ENCODE peak calls at places on chromosomes 1 and 21, in seven cellular contexts. One of them, this sample, is unnamed.

GRCh38 chr1:230332429-230333088 is 93.6 kb downstream of the PGBD5 start:
- DNase-seq in ACHN: no peak
- DNase-seq in NCI-H526 treated with DMSO at 0.1 percent for 48 hours: no peak
- DNase-seq in CD8-positive, alpha-beta T cell: no peak
- DNase-seq in activated CD4-positive, alpha-beta T cell treated with anti-CD3 and anti-CD28 coated beads, Interleukin-2, amount 50 U/mL, for 4 hours: no peak
- DNase-seq in GM23248: no peak
- DNase-seq in activated naive CD4-positive, alpha-beta T cell treated with anti-CD3 and anti-CD28 coated beads for 36 hours: no peak
- DNase-seq in this sample: no peak

GRCh38 chr21:42009018-42009830 is 936 bp downstream of the ZBTB21 start:
- DNase-seq in CD8-positive, alpha-beta T cell: peak
- DNase-seq in NCI-H526 treated with DMSO at 0.1 percent for 48 hours: peak
- DNase-seq in ACHN: peak
- DNase-seq in activated naive CD4-positive, alpha-beta T cell treated with anti-CD3 and anti-CD28 coated beads for 36 hours: peak
- DNase-seq in activated CD4-positive, alpha-beta T cell treated with anti-CD3 and anti-CD28 coated beads, Interleukin-2, amount 50 U/mL, for 4 hours: peak
- DNase-seq in GM23248: peak
- DNase-seq in this sample: peak

GRCh38 chr1:169321539-169321938 is 46.1 kb downstream of the NME7 start:
- DNase-seq in activated CD4-positive, alpha-beta T cell treated with anti-CD3 and anti-CD28 coated beads, Interleukin-2, amount 50 U/mL, for 4 hours: no peak
- DNase-seq in ACHN: no peak
- DNase-seq in NCI-H526 treated with DMSO at 0.1 percent for 48 hours: no peak
- DNase-seq in activated naive CD4-positive, alpha-beta T cell treated with anti-CD3 and anti-CD28 coated beads for 36 hours: no peak
- DNase-seq in CD8-positive, alpha-beta T cell: no peak
- DNase-seq in GM23248: peak
- DNase-seq in this sample: no peak

GRCh38 chr1:64474639-64475038 is 4.7 kb downstream of the CACHD1 start:
- DNase-seq in ACHN: peak
- DNase-seq in activated naive CD4-positive, alpha-beta T cell treated with anti-CD3 and anti-CD28 coated beads for 36 hours: no peak
- DNase-seq in activated CD4-positive, alpha-beta T cell treated with anti-CD3 and anti-CD28 coated beads, Interleukin-2, amount 50 U/mL, for 4 hours: no peak
- DNase-seq in NCI-H526 treated with DMSO at 0.1 percent for 48 hours: no peak
- DNase-seq in CD8-positive, alpha-beta T cell: no peak
- DNase-seq in GM23248: peak
- DNase-seq in this sample: no peak

GRCh38 chr1:205589618-205590456 is 42.0 kb downstream of the ELK4 start:
- DNase-seq in ACHN: no peak
- DNase-seq in activated naive CD4-positive, alpha-beta T cell treated with anti-CD3 and anti-CD28 coated beads for 36 hours: peak
- DNase-seq in NCI-H526 treated with DMSO at 0.1 percent for 48 hours: no peak
- DNase-seq in GM23248: no peak
- DNase-seq in activated CD4-positive, alpha-beta T cell treated with anti-CD3 and anti-CD28 coated beads, Interleukin-2, amount 50 U/mL, for 4 hours: no peak
- DNase-seq in CD8-positive, alpha-beta T cell: no peak
- DNase-seq in this sample: no peak

GRCh38 chr1:55893155-55893554 is 678.0 kb upstream of the USP24 start:
- DNase-seq in ACHN: peak
- DNase-seq in GM23248: peak
- DNase-seq in NCI-H526 treated with DMSO at 0.1 percent for 48 hours: peak
- DNase-seq in activated CD4-positive, alpha-beta T cell treated with anti-CD3 and anti-CD28 coated beads, Interleukin-2, amount 50 U/mL, for 4 hours: no peak
- DNase-seq in activated naive CD4-positive, alpha-beta T cell treated with anti-CD3 and anti-CD28 coated beads for 36 hours: no peak
- DNase-seq in CD8-positive, alpha-beta T cell: no peak
- DNase-seq in this sample: no peak

GRCh38 chr1:231059566-231060193 is 19.6 kb upstream of the FAM89A start:
- DNase-seq in NCI-H526 treated with DMSO at 0.1 percent for 48 hours: no peak
- DNase-seq in CD8-positive, alpha-beta T cell: no peak
- DNase-seq in ACHN: peak
- DNase-seq in activated naive CD4-positive, alpha-beta T cell treated with anti-CD3 and anti-CD28 coated beads for 36 hours: no peak
- DNase-seq in GM23248: peak
- DNase-seq in activated CD4-positive, alpha-beta T cell treated with anti-CD3 and anti-CD28 coated beads, Interleukin-2, amount 50 U/mL, for 4 hours: no peak
- DNase-seq in this sample: no peak

GRCh38 chr1:2073382-2074230 is 23.4 kb downstream of the PRKCZ start:
- DNase-seq in NCI-H526 treated with DMSO at 0.1 percent for 48 hours: peak
- DNase-seq in activated CD4-positive, alpha-beta T cell treated with anti-CD3 and anti-CD28 coated beads, Interleukin-2, amount 50 U/mL, for 4 hours: no peak
- DNase-seq in CD8-positive, alpha-beta T cell: no peak
- DNase-seq in activated naive CD4-positive, alpha-beta T cell treated with anti-CD3 and anti-CD28 coated beads for 36 hours: no peak
- DNase-seq in GM23248: peak
- DNase-seq in ACHN: no peak
- DNase-seq in this sample: no peak

GRCh38 chr21:34642211-34643075 is 26.4 kb upstream of the CLIC6 start:
- DNase-seq in ACHN: no peak
- DNase-seq in activated naive CD4-positive, alpha-beta T cell treated with anti-CD3 and anti-CD28 coated beads for 36 hours: no peak
- DNase-seq in CD8-positive, alpha-beta T cell: no peak
- DNase-seq in NCI-H526 treated with DMSO at 0.1 percent for 48 hours: no peak
- DNase-seq in GM23248: peak
- DNase-seq in activated CD4-positive, alpha-beta T cell treated with anti-CD3 and anti-CD28 coated beads, Interleukin-2, amount 50 U/mL, for 4 hours: no peak
- DNase-seq in this sample: no peak

GRCh38 chr1:112704908-112705627 is 1.9 kb downstream of the RHOC start:
- DNase-seq in NCI-H526 treated with DMSO at 0.1 percent for 48 hours: peak
- DNase-seq in GM23248: peak
- DNase-seq in CD8-positive, alpha-beta T cell: no peak
- DNase-seq in activated CD4-positive, alpha-beta T cell treated with anti-CD3 and anti-CD28 coated beads, Interleukin-2, amount 50 U/mL, for 4 hours: no peak
- DNase-seq in ACHN: peak
- DNase-seq in activated naive CD4-positive, alpha-beta T cell treated with anti-CD3 and anti-CD28 coated beads for 36 hours: peak
- DNase-seq in this sample: peak

GRCh38 chr1:1778827-1779675 is 781 bp upstream of the NADK start:
- DNase-seq in GM23248: peak
- DNase-seq in activated naive CD4-positive, alpha-beta T cell treated with anti-CD3 and anti-CD28 coated beads for 36 hours: peak
- DNase-seq in NCI-H526 treated with DMSO at 0.1 percent for 48 hours: peak
- DNase-seq in activated CD4-positive, alpha-beta T cell treated with anti-CD3 and anti-CD28 coated beads, Interleukin-2, amount 50 U/mL, for 4 hours: peak
- DNase-seq in CD8-positive, alpha-beta T cell: peak
- DNase-seq in ACHN: peak
- DNase-seq in this sample: peak

GRCh38 chr1:38444311-38444710 is 397.7 kb upstream of the POU3F1 start:
- DNase-seq in ACHN: no peak
- DNase-seq in activated naive CD4-positive, alpha-beta T cell treated with anti-CD3 and anti-CD28 coated beads for 36 hours: no peak
- DNase-seq in CD8-positive, alpha-beta T cell: no peak
- DNase-seq in activated CD4-positive, alpha-beta T cell treated with anti-CD3 and anti-CD28 coated beads, Interleukin-2, amount 50 U/mL, for 4 hours: no peak
- DNase-seq in NCI-H526 treated with DMSO at 0.1 percent for 48 hours: no peak
- DNase-seq in GM23248: peak
- DNase-seq in this sample: no peak

GRCh38 chr21:31370893-31371652 is 27.0 kb upstream of the TIAM1 start:
- DNase-seq in NCI-H526 treated with DMSO at 0.1 percent for 48 hours: no peak
- DNase-seq in activated naive CD4-positive, alpha-beta T cell treated with anti-CD3 and anti-CD28 coated beads for 36 hours: no peak
- DNase-seq in activated CD4-positive, alpha-beta T cell treated with anti-CD3 and anti-CD28 coated beads, Interleukin-2, amount 50 U/mL, for 4 hours: no peak
- DNase-seq in ACHN: no peak
- DNase-seq in CD8-positive, alpha-beta T cell: no peak
- DNase-seq in GM23248: peak
- DNase-seq in this sample: no peak

GRCh38 chr1:84884671-84885389 is 8.2 kb downstream of the LPAR3 start:
- DNase-seq in NCI-H526 treated with DMSO at 0.1 percent for 48 hours: no peak
- DNase-seq in activated CD4-positive, alpha-beta T cell treated with anti-CD3 and anti-CD28 coated beads, Interleukin-2, amount 50 U/mL, for 4 hours: no peak
- DNase-seq in ACHN: no peak
- DNase-seq in CD8-positive, alpha-beta T cell: no peak
- DNase-seq in GM23248: peak
- DNase-seq in activated naive CD4-positive, alpha-beta T cell treated with anti-CD3 and anti-CD28 coated beads for 36 hours: no peak
- DNase-seq in this sample: no peak

GRCh38 chr1:55055084-55055882 is 15.9 kb downstream of the PCSK9 start:
- DNase-seq in CD8-positive, alpha-beta T cell: no peak
- DNase-seq in ACHN: no peak
- DNase-seq in activated naive CD4-positive, alpha-beta T cell treated with anti-CD3 and anti-CD28 coated beads for 36 hours: no peak
- DNase-seq in activated CD4-positive, alpha-beta T cell treated with anti-CD3 and anti-CD28 coated beads, Interleukin-2, amount 50 U/mL, for 4 hours: no peak
- DNase-seq in GM23248: peak
- DNase-seq in NCI-H526 treated with DMSO at 0.1 percent for 48 hours: no peak
- DNase-seq in this sample: no peak

GRCh38 chr1:64006276-64007051 is 197.0 kb upstream of the UBE2U start:
- DNase-seq in activated naive CD4-positive, alpha-beta T cell treated with anti-CD3 and anti-CD28 coated beads for 36 hours: peak
- DNase-seq in NCI-H526 treated with DMSO at 0.1 percent for 48 hours: no peak
- DNase-seq in activated CD4-positive, alpha-beta T cell treated with anti-CD3 and anti-CD28 coated beads, Interleukin-2, amount 50 U/mL, for 4 hours: no peak
- DNase-seq in ACHN: peak
- DNase-seq in GM23248: peak
- DNase-seq in CD8-positive, alpha-beta T cell: no peak
- DNase-seq in this sample: no peak

GRCh38 chr1:169586395-169587255 is at the start of gene F5:
- DNase-seq in ACHN: peak
- DNase-seq in activated naive CD4-positive, alpha-beta T cell treated with anti-CD3 and anti-CD28 coated beads for 36 hours: peak
- DNase-seq in NCI-H526 treated with DMSO at 0.1 percent for 48 hours: peak
- DNase-seq in GM23248: peak
- DNase-seq in activated CD4-positive, alpha-beta T cell treated with anti-CD3 and anti-CD28 coated beads, Interleukin-2, amount 50 U/mL, for 4 hours: peak
- DNase-seq in CD8-positive, alpha-beta T cell: peak
- DNase-seq in this sample: peak

GRCh38 chr1:178057131-178057765 is 36.7 kb upstream of the RASAL2 start:
- DNase-seq in activated CD4-positive, alpha-beta T cell treated with anti-CD3 and anti-CD28 coated beads, Interleukin-2, amount 50 U/mL, for 4 hours: no peak
- DNase-seq in CD8-positive, alpha-beta T cell: no peak
- DNase-seq in activated naive CD4-positive, alpha-beta T cell treated with anti-CD3 and anti-CD28 coated beads for 36 hours: no peak
- DNase-seq in GM23248: peak
- DNase-seq in ACHN: no peak
- DNase-seq in NCI-H526 treated with DMSO at 0.1 percent for 48 hours: peak
- DNase-seq in this sample: no peak

GRCh38 chr1:226608699-226609505 is 60.3 kb downstream of the STUM start:
- DNase-seq in ACHN: peak
- DNase-seq in CD8-positive, alpha-beta T cell: peak
- DNase-seq in activated naive CD4-positive, alpha-beta T cell treated with anti-CD3 and anti-CD28 coated beads for 36 hours: peak
- DNase-seq in NCI-H526 treated with DMSO at 0.1 percent for 48 hours: no peak
- DNase-seq in activated CD4-positive, alpha-beta T cell treated with anti-CD3 and anti-CD28 coated beads, Interleukin-2, amount 50 U/mL, for 4 hours: peak
- DNase-seq in GM23248: peak
- DNase-seq in this sample: peak

GRCh38 chr1:183590225-183591191 is at the start of gene NCF2:
- DNase-seq in activated naive CD4-positive, alpha-beta T cell treated with anti-CD3 and anti-CD28 coated beads for 36 hours: peak
- DNase-seq in ACHN: no peak
- DNase-seq in NCI-H526 treated with DMSO at 0.1 percent for 48 hours: no peak
- DNase-seq in CD8-positive, alpha-beta T cell: no peak
- DNase-seq in activated CD4-positive, alpha-beta T cell treated with anti-CD3 and anti-CD28 coated beads, Interleukin-2, amount 50 U/mL, for 4 hours: no peak
- DNase-seq in GM23248: peak
- DNase-seq in this sample: no peak

GRCh38 chr21:43608225-43608624 is 51.1 kb downstream of the HSF2BP start:
- DNase-seq in NCI-H526 treated with DMSO at 0.1 percent for 48 hours: no peak
- DNase-seq in activated naive CD4-positive, alpha-beta T cell treated with anti-CD3 and anti-CD28 coated beads for 36 hours: no peak
- DNase-seq in CD8-positive, alpha-beta T cell: no peak
- DNase-seq in GM23248: peak
- DNase-seq in activated CD4-positive, alpha-beta T cell treated with anti-CD3 and anti-CD28 coated beads, Interleukin-2, amount 50 U/mL, for 4 hours: no peak
- DNase-seq in ACHN: no peak
- DNase-seq in this sample: no peak

GRCh38 chr1:201778279-201779023 is 50.5 kb upstream of the IPO9 start:
- DNase-seq in activated CD4-positive, alpha-beta T cell treated with anti-CD3 and anti-CD28 coated beads, Interleukin-2, amount 50 U/mL, for 4 hours: no peak
- DNase-seq in NCI-H526 treated with DMSO at 0.1 percent for 48 hours: no peak
- DNase-seq in ACHN: no peak
- DNase-seq in CD8-positive, alpha-beta T cell: no peak
- DNase-seq in activated naive CD4-positive, alpha-beta T cell treated with anti-CD3 and anti-CD28 coated beads for 36 hours: no peak
- DNase-seq in GM23248: peak
- DNase-seq in this sample: no peak

GRCh38 chr1:115649964-115650363 is 8.2 kb downstream of the VANGL1 start:
- DNase-seq in activated CD4-positive, alpha-beta T cell treated with anti-CD3 and anti-CD28 coated beads, Interleukin-2, amount 50 U/mL, for 4 hours: no peak
- DNase-seq in CD8-positive, alpha-beta T cell: no peak
- DNase-seq in GM23248: no peak
- DNase-seq in NCI-H526 treated with DMSO at 0.1 percent for 48 hours: no peak
- DNase-seq in ACHN: no peak
- DNase-seq in activated naive CD4-positive, alpha-beta T cell treated with anti-CD3 and anti-CD28 coated beads for 36 hours: no peak
- DNase-seq in this sample: no peak

GRCh38 chr1:243312962-243313634 is 57.3 kb downstream of the SDCCAG8 start:
- DNase-seq in CD8-positive, alpha-beta T cell: no peak
- DNase-seq in activated naive CD4-positive, alpha-beta T cell treated with anti-CD3 and anti-CD28 coated beads for 36 hours: no peak
- DNase-seq in ACHN: no peak
- DNase-seq in activated CD4-positive, alpha-beta T cell treated with anti-CD3 and anti-CD28 coated beads, Interleukin-2, amount 50 U/mL, for 4 hours: no peak
- DNase-seq in GM23248: no peak
- DNase-seq in NCI-H526 treated with DMSO at 0.1 percent for 48 hours: no peak
- DNase-seq in this sample: no peak

GRCh38 chr1:36109041-36109679 is 15.9 kb downstream of the COL8A2 start:
- DNase-seq in NCI-H526 treated with DMSO at 0.1 percent for 48 hours: no peak
- DNase-seq in ACHN: peak
- DNase-seq in activated CD4-positive, alpha-beta T cell treated with anti-CD3 and anti-CD28 coated beads, Interleukin-2, amount 50 U/mL, for 4 hours: no peak
- DNase-seq in CD8-positive, alpha-beta T cell: peak
- DNase-seq in GM23248: peak
- DNase-seq in activated naive CD4-positive, alpha-beta T cell treated with anti-CD3 and anti-CD28 coated beads for 36 hours: peak
- DNase-seq in this sample: peak

GRCh38 chr1:18110968-18111367 is 3.4 kb downstream of the IGSF21 start:
- DNase-seq in CD8-positive, alpha-beta T cell: no peak
- DNase-seq in activated CD4-positive, alpha-beta T cell treated with anti-CD3 and anti-CD28 coated beads, Interleukin-2, amount 50 U/mL, for 4 hours: no peak
- DNase-seq in activated naive CD4-positive, alpha-beta T cell treated with anti-CD3 and anti-CD28 coated beads for 36 hours: peak
- DNase-seq in GM23248: no peak
- DNase-seq in ACHN: no peak
- DNase-seq in NCI-H526 treated with DMSO at 0.1 percent for 48 hours: no peak
- DNase-seq in this sample: no peak

GRCh38 chr1:20376880-20377494 is 86.3 kb downstream of the VWA5B1 start:
- DNase-seq in activated naive CD4-positive, alpha-beta T cell treated with anti-CD3 and anti-CD28 coated beads for 36 hours: peak
- DNase-seq in ACHN: peak
- DNase-seq in GM23248: peak
- DNase-seq in activated CD4-positive, alpha-beta T cell treated with anti-CD3 and anti-CD28 coated beads, Interleukin-2, amount 50 U/mL, for 4 hours: peak
- DNase-seq in CD8-positive, alpha-beta T cell: peak
- DNase-seq in NCI-H526 treated with DMSO at 0.1 percent for 48 hours: peak
- DNase-seq in this sample: peak

GRCh38 chr1:213008564-213008963 is 7.1 kb downstream of the ANGEL2 start:
- DNase-seq in GM23248: no peak
- DNase-seq in CD8-positive, alpha-beta T cell: no peak
- DNase-seq in ACHN: no peak
- DNase-seq in activated naive CD4-positive, alpha-beta T cell treated with anti-CD3 and anti-CD28 coated beads for 36 hours: no peak
- DNase-seq in activated CD4-positive, alpha-beta T cell treated with anti-CD3 and anti-CD28 coated beads, Interleukin-2, amount 50 U/mL, for 4 hours: no peak
- DNase-seq in NCI-H526 treated with DMSO at 0.1 percent for 48 hours: no peak
- DNase-seq in this sample: no peak

GRCh38 chr1:76833151-76833550 is 34.1 kb upstream of the ST6GALNAC5 start:
- DNase-seq in ACHN: no peak
- DNase-seq in GM23248: no peak
- DNase-seq in activated naive CD4-positive, alpha-beta T cell treated with anti-CD3 and anti-CD28 coated beads for 36 hours: no peak
- DNase-seq in CD8-positive, alpha-beta T cell: no peak
- DNase-seq in NCI-H526 treated with DMSO at 0.1 percent for 48 hours: no peak
- DNase-seq in activated CD4-positive, alpha-beta T cell treated with anti-CD3 and anti-CD28 coated beads, Interleukin-2, amount 50 U/mL, for 4 hours: no peak
- DNase-seq in this sample: no peak

GRCh38 chr1:206951318-206952105 is 5.2 kb upstream of the PIGR start:
- DNase-seq in CD8-positive, alpha-beta T cell: no peak
- DNase-seq in activated CD4-positive, alpha-beta T cell treated with anti-CD3 and anti-CD28 coated beads, Interleukin-2, amount 50 U/mL, for 4 hours: no peak
- DNase-seq in GM23248: no peak
- DNase-seq in NCI-H526 treated with DMSO at 0.1 percent for 48 hours: no peak
- DNase-seq in activated naive CD4-positive, alpha-beta T cell treated with anti-CD3 and anti-CD28 coated beads for 36 hours: no peak
- DNase-seq in ACHN: peak
- DNase-seq in this sample: no peak

GRCh38 chr1:6599141-6599975 is 3.3 kb downstream of the KLHL21 start:
- DNase-seq in ACHN: no peak
- DNase-seq in GM23248: peak
- DNase-seq in activated naive CD4-positive, alpha-beta T cell treated with anti-CD3 and anti-CD28 coated beads for 36 hours: peak
- DNase-seq in CD8-positive, alpha-beta T cell: no peak
- DNase-seq in activated CD4-positive, alpha-beta T cell treated with anti-CD3 and anti-CD28 coated beads, Interleukin-2, amount 50 U/mL, for 4 hours: peak
- DNase-seq in NCI-H526 treated with DMSO at 0.1 percent for 48 hours: no peak
- DNase-seq in this sample: peak

GRCh38 chr21:43913928-43914327 is 48.9 kb downstream of the AGPAT3 start:
- DNase-seq in CD8-positive, alpha-beta T cell: no peak
- DNase-seq in activated naive CD4-positive, alpha-beta T cell treated with anti-CD3 and anti-CD28 coated beads for 36 hours: peak
- DNase-seq in NCI-H526 treated with DMSO at 0.1 percent for 48 hours: no peak
- DNase-seq in ACHN: no peak
- DNase-seq in GM23248: no peak
- DNase-seq in activated CD4-positive, alpha-beta T cell treated with anti-CD3 and anti-CD28 coated beads, Interleukin-2, amount 50 U/mL, for 4 hours: no peak
- DNase-seq in this sample: no peak

GRCh38 chr1:158355773-158356172 is 2.1 kb downstream of the CD1E start:
- DNase-seq in ACHN: no peak
- DNase-seq in activated naive CD4-positive, alpha-beta T cell treated with anti-CD3 and anti-CD28 coated beads for 36 hours: no peak
- DNase-seq in CD8-positive, alpha-beta T cell: no peak
- DNase-seq in activated CD4-positive, alpha-beta T cell treated with anti-CD3 and anti-CD28 coated beads, Interleukin-2, amount 50 U/mL, for 4 hours: no peak
- DNase-seq in NCI-H526 treated with DMSO at 0.1 percent for 48 hours: no peak
- DNase-seq in GM23248: no peak
- DNase-seq in this sample: no peak

GRCh38 chr1:111904478-111905218 is 84.8 kb downstream of the KCND3 start:
- DNase-seq in NCI-H526 treated with DMSO at 0.1 percent for 48 hours: no peak
- DNase-seq in CD8-positive, alpha-beta T cell: no peak
- DNase-seq in activated naive CD4-positive, alpha-beta T cell treated with anti-CD3 and anti-CD28 coated beads for 36 hours: peak
- DNase-seq in activated CD4-positive, alpha-beta T cell treated with anti-CD3 and anti-CD28 coated beads, Interleukin-2, amount 50 U/mL, for 4 hours: no peak
- DNase-seq in GM23248: peak
- DNase-seq in ACHN: no peak
- DNase-seq in this sample: no peak

GRCh38 chr1:83113686-83114085 is 885.2 kb downstream of the TTLL7 start:
- DNase-seq in activated CD4-positive, alpha-beta T cell treated with anti-CD3 and anti-CD28 coated beads, Interleukin-2, amount 50 U/mL, for 4 hours: no peak
- DNase-seq in NCI-H526 treated with DMSO at 0.1 percent for 48 hours: no peak
- DNase-seq in GM23248: no peak
- DNase-seq in CD8-positive, alpha-beta T cell: no peak
- DNase-seq in ACHN: no peak
- DNase-seq in activated naive CD4-positive, alpha-beta T cell treated with anti-CD3 and anti-CD28 coated beads for 36 hours: no peak
- DNase-seq in this sample: no peak

This sample was measured in activated gamma-delta T cell treated with Interleukin-2 at 50 U/mL for 16 hours.